ENCODE peak calls at places on chromosomes 3 and 15, in six cellular contexts. G is GM23338, M is PC-3, P is HCT116, K is neural progenitor cell, T is OCI-LY7. S is an unnamed sample.

GRCh38 chr3:162586591-162586990 is 1090.0 kb downstream of the OTOL1 start:
- DNase-seq in G (peak), M (peak), P (no peak), K (no peak), T (no peak), S (peak)

GRCh38 chr3:139686206-139686605 is 8.4 kb upstream of the NMNAT3 start:
- DNase-seq in G (no peak), M (no peak), P (no peak), K (no peak), T (no peak), S (no peak)

GRCh38 chr15:65990298-65990981 is 121.1 kb downstream of the RAB11A start:
- DNase-seq in G (peak), M (no peak), P (no peak), K (no peak), T (no peak), S (no peak)

GRCh38 chr3:42572278-42572677 is 9.5 kb downstream of the SEC22C start:
- DNase-seq in G (peak), M (peak), P (peak), K (peak), T (peak), S (peak)

GRCh38 chr3:145869958-145870357 is 291.0 kb downstream of the PLOD2 start:
- DNase-seq in G (no peak), M (no peak), P (no peak), K (no peak), T (no peak), S (no peak)

GRCh38 chr3:168212664-168213255 is 117.0 kb upstream of the GOLIM4 start:
- DNase-seq in G (no peak), M (no peak), P (no peak), K (no peak), T (no peak), S (no peak)

GRCh38 chr3:6425289-6425820 is 435.6 kb upstream of the GRM7 start:
- DNase-seq in G (no peak), M (no peak), P (no peak), K (no peak), T (no peak), S (no peak)

GRCh38 chr3:23452408-23452807 is 249.3 kb downstream of the UBE2E2 start:
- DNase-seq in G (no peak), M (no peak), P (no peak), K (no peak), T (no peak), S (no peak)

GRCh38 chr3:133775309-133775708 is 29.1 kb downstream of the TF start:
- DNase-seq in G (no peak), M (no peak), P (no peak), K (no peak), T (no peak), S (no peak)

DNA sequence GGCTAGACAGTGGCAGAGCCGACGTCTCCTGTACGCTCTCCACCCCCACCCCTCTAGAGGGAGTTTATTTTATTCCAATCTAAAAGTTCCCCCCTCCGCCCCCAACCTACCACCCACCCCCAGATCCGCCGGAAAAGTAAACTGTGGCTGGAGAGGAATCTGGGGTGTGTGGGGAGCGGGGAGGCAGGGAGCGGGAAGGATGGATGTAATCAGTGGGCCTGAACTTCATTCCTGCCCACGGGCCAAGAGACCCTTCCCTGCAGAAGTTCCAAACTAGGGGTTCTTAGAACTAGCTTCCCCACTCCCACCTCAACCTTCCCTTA is 547 bp upstream of the CSRNP1 start:
- DNase-seq in G (no peak), M (no peak), P (no peak), K (no peak), T (no peak), S (no peak)
- TF ChIP-seq CTCF in G (no peak), M (no peak), P (no peak), K (peak), T (no peak), S (peak)

GRCh38 chr15:75364881-75365280 is 3.5 kb downstream of the MAN2C1 start:
- DNase-seq in G (no peak), M (no peak), P (no peak), K (no peak), T (no peak), S (no peak)

GRCh38 chr15:75368689-75369239 is 357 bp upstream of the MAN2C1 start:
- DNase-seq in G (no peak), M (no peak), P (no peak), K (no peak), T (no peak), S (no peak)

GRCh38 chr15:75366163-75366562 is 2.2 kb downstream of the MAN2C1 start:
- DNase-seq in G (no peak), M (no peak), P (no peak), K (no peak), T (no peak), S (no peak)

GRCh38 chr15:75367913-75368688 is at the start of gene MAN2C1:
- DNase-seq in G (peak), M (peak), P (peak), K (peak), T (peak), S (peak)

DNA sequence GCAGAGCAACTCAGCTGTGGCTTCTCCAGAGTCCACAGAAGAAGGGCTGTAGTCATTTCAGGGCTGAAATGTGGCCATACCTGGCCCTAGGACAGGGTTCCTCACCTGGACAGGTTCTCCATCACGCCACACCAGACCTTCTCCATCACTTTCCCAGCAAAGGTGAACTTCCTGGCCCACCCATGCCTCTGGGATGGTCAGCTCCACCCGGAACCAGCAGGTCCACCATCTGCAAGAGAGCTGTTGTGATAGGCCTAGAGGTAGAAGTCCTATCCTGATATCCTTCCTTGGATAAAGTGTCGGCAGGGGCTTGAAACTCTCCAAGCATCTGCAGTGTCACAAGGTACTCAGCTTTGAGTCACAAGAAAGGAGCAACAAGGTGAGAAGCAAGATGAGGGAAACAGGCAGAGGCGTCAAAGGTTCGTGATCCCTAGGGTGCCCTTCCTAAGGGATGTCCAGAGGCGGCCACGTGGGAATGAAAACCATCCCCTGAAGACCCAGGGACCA is 948 bp downstream of the MAN2C1 start:
- DNase-seq in G (no peak), M (no peak), P (no peak), K (no peak), T (no peak), S (no peak)
- TF ChIP-seq EZH2phosphoT487 in G (no peak), M (no peak), P (no peak), K (no peak), T (no peak), S (no peak)

DNA sequence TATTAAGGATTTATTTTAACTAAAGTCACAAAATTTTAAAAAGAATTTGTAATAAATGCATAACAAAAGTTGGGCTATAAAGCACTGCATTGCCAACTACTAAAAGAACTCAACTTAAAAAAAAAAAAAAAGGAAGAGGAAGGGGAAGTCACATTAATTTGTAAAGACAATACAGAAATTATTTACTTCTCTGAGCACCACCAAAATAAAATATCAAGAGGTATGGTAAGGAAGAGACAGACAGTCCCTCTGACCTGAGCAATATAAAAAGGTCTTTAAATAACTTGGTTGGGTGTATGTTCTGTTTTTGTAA is 83.5 kb downstream of the UACA start:
- DNase-seq in G (no peak), M (no peak), P (no peak), K (no peak), T (no peak), S (no peak)
- TF ChIP-seq CTCF in G (no peak), M (no peak), P (no peak), K (no peak), T (peak), S (no peak)

GRCh38 chr15:90165157-90165556 is 36.0 kb upstream of the SEMA4B start:
- DNase-seq in G (no peak), M (no peak), P (no peak), K (no peak), T (no peak), S (no peak)

GRCh38 chr15:90162956-90163355 is 38.2 kb upstream of the SEMA4B start:
- DNase-seq in G (no peak), M (no peak), P (no peak), K (no peak), T (no peak), S (no peak)

GRCh38 chr15:90167121-90167520 is 34.0 kb upstream of the SEMA4B start:
- DNase-seq in G (no peak), M (no peak), P (no peak), K (no peak), T (no peak), S (no peak)

GRCh38 chr15:90161946-90162345 is 39.2 kb upstream of the SEMA4B start:
- DNase-seq in G (no peak), M (no peak), P (no peak), K (no peak), T (peak), S (no peak)

GRCh38 chr15:90165659-90166489 is 35.3 kb upstream of the SEMA4B start:
- DNase-seq in G (no peak), M (peak), P (peak), K (no peak), T (no peak), S (peak)
- TF ChIP-seq EZH2phosphoT487 in G (no peak), M (peak), P (no peak), K (no peak), T (no peak), S (no peak)

DNA sequence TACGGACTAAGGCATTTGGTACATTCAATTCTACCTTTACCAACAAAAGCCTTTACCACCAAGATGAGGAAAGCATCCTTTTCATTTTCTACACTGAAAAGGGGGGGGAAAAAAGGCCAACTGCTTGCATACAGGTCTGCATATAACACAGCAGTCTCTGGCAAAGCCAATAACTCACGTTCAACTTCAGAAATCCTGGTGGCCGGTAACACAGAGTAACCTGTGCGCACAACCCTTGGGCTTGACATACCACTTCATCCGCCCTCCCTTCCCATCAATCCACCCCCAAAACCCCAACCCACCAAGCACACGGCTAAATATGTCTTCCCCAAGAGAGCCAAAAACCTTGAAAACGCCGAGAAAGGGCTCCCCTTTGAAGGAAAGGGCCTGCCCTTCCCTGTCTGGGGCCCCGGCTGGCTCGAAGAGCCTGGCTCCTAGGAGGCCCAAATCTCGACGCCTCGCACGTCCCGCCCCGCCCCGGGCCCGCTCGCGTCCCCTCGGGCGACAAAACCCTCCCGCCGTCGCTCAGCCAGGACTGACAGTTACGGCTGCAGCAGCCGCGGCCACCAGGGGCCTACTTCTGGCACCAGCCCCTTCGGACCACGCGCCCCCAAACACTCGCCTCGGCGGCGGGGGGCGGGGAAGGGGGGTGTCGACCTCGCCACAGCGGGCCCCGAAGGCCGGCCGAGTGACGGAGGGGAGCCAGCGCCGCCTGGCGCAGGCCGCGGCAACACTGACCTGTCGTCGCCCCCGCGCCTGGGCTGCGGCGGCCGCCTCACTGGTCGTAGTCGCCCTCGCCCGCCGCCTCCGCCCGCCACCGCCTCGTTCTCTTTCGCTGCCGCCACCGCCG is 848 bp downstream of the UBE3A start:
- DNase-seq in G (peak), M (peak), P (peak), K (peak), T (peak), S (peak)
- TF ChIP-seq CTCF in G (peak), M (peak), P (no peak), K (peak), T (peak), S (peak)

DNA sequence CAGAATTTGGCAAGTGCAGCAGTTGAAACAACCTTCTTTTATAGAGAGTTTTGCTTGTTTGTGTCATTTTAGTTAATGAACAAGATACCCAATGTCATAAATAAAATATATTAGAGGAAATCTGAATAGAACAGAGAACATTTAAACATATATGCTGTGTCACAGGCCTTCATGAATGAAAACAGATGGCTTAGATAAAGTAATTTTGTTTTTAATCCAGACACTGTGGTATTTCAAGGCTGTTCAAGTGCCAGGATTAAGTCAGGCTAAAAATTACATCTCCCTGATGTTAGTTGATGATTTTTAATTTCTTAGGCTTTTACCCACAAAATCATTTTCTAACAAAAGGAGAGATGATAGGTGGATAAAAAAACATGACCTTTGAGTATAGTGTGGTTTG is 4.9 kb upstream of the ACKR4 start:
- DNase-seq in G (no peak), M (no peak), P (no peak), K (no peak), T (no peak), S (no peak)
- TF ChIP-seq EZH2phosphoT487 in G (no peak), M (no peak), P (no peak), K (no peak), T (no peak), S (no peak)

DNA sequence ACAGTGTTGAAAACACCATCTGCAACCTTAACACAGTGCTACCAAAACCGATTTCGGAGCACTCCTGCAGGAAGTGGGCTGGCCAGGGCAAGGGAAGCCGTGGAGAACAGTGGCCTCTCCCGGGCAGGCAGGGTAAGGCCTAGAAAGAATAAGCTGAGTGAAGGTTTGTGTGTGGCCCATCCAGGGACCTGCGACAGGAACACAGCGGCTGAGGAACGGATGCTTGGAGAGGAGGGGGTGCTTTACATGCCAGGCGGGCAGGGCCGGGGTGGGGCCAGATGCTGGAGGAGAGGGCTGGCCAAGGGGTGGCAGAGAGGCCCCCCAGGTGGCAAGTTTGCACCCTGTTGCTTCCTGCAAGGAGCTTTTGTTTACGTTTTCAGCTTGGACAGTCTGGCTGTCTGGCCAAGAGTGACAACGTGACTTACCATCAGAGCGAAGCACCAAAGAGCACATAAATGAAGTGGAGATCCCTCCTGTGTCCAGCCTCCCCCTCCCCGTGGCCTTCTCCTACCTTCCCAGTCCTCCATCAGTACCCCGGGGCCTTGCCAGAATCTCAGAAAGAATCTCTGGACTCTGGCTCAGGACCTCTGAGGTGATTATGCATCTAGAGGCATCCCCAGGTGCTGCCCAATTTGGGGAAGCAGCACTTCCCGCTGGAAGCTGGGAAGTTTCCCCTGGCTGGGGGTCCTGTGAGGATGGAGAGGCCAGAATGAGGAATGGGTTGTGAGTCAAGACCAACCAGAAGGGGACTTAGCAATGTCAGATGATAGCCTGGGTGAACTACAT is 156.4 kb downstream of the PGPEP1L start:
- DNase-seq in G (peak), M (peak), P (peak), K (peak), T (peak), S (peak)
- TF ChIP-seq CTCF in G (peak), M (peak), P (peak), K (peak), T (peak), S (peak)